ENCODE peak calls at places on chromosomes 12 and 14, in five cellular contexts. Z is upper lobe of right lung, E is body of pancreas, P is BE2C, H is pancreas. T is an unnamed sample. For H3K4me1, the result is how much of the 10 kb centered on the place peaks cover.

GRCh38 chr14:54776361-54777001 is 126.1 kb downstream of the GCH1 start:
- DNase-seq in Z (peak), E (no peak), P (peak), H (no peak), T (peak)

GRCh38 chr14:32332415-32333116 is 3.5 kb downstream of the AKAP6 start:
- DNase-seq in Z (no peak), E (no peak), P (no peak), H (no peak), T (no peak)

GRCh38 chr14:89469210-89470198 is 52.5 kb upstream of the FOXN3 start:
- DNase-seq in Z (no peak), E (no peak), P (no peak), H (no peak), T (no peak)

GRCh38 chr14:30620178-30620577 is 1.9 kb upstream of the SCFD1 start:
- DNase-seq in Z (no peak), E (no peak), P (no peak), H (no peak), T (no peak)

GRCh38 chr14:75476274-75476995 is 45.8 kb upstream of the BATF start:
- DNase-seq in Z (peak), E (no peak), P (no peak), H (no peak), T (no peak)

GRCh38 chr12:6272300-6273208 is 37.9 kb upstream of the PLEKHG6 start:
- DNase-seq in Z (peak), E (no peak), P (no peak), H (no peak), T (no peak)

GRCh38 chr12:93922583-93923006 is 225.8 kb upstream of the PLXNC1 start:
- DNase-seq in Z (no peak), E (no peak), P (no peak), H (no peak), T (no peak)

GRCh38 chr12:88227871-88228270 is 85.8 kb downstream of the TMTC3 start:
- DNase-seq in Z (no peak), E (no peak), P (no peak), H (no peak), T (no peak)

GRCh38 chr12:105106621-105107020 is 910 bp upstream of the WASHC4 start:
- DNase-seq in Z (no peak), E (no peak), P (no peak), H (no peak), T (no peak)

GRCh38 chr12:42705863-42706262 is 116.3 kb upstream of the PRICKLE1 start:
- DNase-seq in Z (no peak), E (peak), P (peak), H (peak), T (no peak)

GRCh38 chr12:43835656-43836454 is at the start of gene TMEM117:
- DNase-seq in Z (peak), E (peak), P (peak), H (peak), T (peak)

GRCh38 chr12:100141998-100142850 is 450 bp downstream of the BLTP3B start:
- DNase-seq in Z (peak), E (peak), P (peak), H (peak), T (peak)

GRCh38 chr12:65313704-65314317 is 35.3 kb downstream of the MSRB3 start:
- DNase-seq in Z (no peak), E (no peak), P (no peak), H (no peak), T (no peak)

GRCh38 chr12:88062464-88062863 is 33.3 kb upstream of the C12orf50 start:
- DNase-seq in Z (no peak), E (no peak), P (no peak), H (no peak), T (no peak)

GRCh38 chr12:50314629-50315312 is 31.5 kb upstream of the LIMA1 start:
- DNase-seq in Z (no peak), E (no peak), P (peak), H (no peak), T (no peak)

GRCh38 chr12:42450248-42450647 is 124.3 kb downstream of the PPHLN1 start:
- DNase-seq in Z (no peak), E (no peak), P (no peak), H (no peak), T (no peak)

GRCh38 chr12:122062832-122063690 is 15.5 kb upstream of the MLXIP start:
- DNase-seq in Z (no peak), E (peak), P (peak), H (peak), T (no peak)

GRCh38 chr14:24630087-24630871 is 3.7 kb downstream of the GZMB start:
- DNase-seq in Z (no peak), E (no peak), P (no peak), H (no peak), T (no peak)

GRCh38 chr12:113334786-113335539 is at the start of gene SLC8B1:
- DNase-seq in Z (peak), E (peak), P (peak), H (peak), T (peak)

GRCh38 chr12:28611115-28611435 is 420.8 kb downstream of the CCDC91 start:
- DNase-seq in Z (no peak), E (no peak), P (no peak), H (no peak), T (no peak)

GRCh38 chr14:92922883-92923743 is at the start of gene CHGA:
- DNase-seq in Z (peak), E (peak), P (peak), H (peak), T (peak)

GRCh38 chr14:35444104-35444503 is 39.6 kb upstream of the NFKBIA start:
- DNase-seq in Z (no peak), E (no peak), P (no peak), H (no peak), T (no peak)

DNA sequence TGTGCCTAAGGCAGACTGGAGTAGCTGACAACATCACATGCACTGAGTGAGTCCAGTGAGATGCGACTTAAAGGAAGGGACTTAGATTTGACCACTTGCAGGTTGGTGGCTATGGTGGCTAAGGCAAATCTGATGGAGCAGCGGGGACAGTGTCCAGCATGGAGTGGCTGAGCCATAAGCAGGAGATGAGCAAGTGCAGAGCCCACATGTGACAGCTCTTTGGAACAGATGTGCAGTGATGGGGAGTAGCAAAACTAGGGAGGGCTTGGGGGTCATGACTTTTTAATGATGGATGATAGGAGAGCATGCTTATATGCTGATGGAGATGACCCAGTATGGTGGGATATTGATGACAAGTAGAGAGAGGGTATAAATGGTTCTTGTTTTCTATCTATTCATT is 80.2 kb downstream of the PELI2 start:
- DNase-seq in Z (no peak), E (no peak), P (no peak), H (no peak), T (no peak)
- H3K4me1 ChIP-seq in Z (under half), E (half or more), P (under half), H (under half), T (under half)

DNA sequence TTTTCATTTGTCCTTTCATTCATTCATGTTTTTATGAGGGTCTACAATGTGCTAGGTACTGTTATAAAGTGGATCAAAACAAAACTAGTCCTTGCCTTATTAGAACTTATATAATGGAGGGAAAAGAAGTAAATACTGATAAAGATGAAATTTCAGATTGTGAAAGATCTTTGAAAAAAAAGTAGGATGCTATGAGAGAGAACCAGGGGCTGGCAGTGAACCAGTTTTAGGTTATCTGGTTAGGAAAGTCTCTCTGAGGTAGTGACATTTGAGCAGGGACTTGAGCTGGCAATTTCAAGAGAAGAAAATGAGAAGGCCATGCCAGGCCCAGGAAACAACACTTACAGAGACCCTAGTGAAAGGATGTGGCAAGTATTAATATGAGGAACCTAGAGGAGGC is 57.3 kb upstream of the E2F7 start:
- DNase-seq in Z (no peak), E (no peak), P (no peak), H (no peak), T (no peak)
- H3K4me1 ChIP-seq in Z (under half), E (under half), P (under half), H (under half), T (under half)

GRCh38 chr12:96375173-96375572 is 25.1 kb downstream of the CDK17 start:
- DNase-seq in Z (no peak), E (no peak), P (no peak), H (no peak), T (no peak)

GRCh38 chr12:96375841-96376249 is 24.4 kb downstream of the CDK17 start:
- DNase-seq in Z (no peak), E (no peak), P (no peak), H (no peak), T (no peak)

GRCh38 chr12:96383371-96383770 is 16.9 kb downstream of the CDK17 start:
- DNase-seq in Z (no peak), E (no peak), P (no peak), H (no peak), T (no peak)

GRCh38 chr12:96376865-96377264 is 23.4 kb downstream of the CDK17 start:
- DNase-seq in Z (no peak), E (no peak), P (no peak), H (no peak), T (no peak)

DNA sequence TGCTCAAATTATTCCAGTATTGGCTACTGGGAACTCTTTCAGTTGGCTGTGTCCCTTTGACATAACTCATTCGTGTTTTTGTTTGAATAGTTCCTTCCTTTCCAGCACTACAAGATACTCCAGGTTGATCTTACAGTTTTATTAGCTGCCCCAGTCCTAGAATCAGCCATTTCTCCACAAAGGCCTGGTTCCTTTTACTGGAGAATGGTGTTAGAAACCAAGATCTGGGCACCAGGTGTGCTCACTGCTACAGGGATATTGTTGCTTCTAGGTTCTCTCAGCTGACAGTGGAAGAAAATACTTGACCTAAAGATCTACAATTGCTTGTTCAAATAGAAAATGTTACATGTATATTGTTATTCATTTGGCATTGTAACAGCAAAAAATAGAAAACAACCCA is 21.9 kb downstream of the CDK17 start:
- DNase-seq in Z (no peak), E (no peak), P (no peak), H (no peak), T (no peak)
- H3K4me1 ChIP-seq in Z (under half), E (under half), P (under half), H (under half), T (half or more)

DNA sequence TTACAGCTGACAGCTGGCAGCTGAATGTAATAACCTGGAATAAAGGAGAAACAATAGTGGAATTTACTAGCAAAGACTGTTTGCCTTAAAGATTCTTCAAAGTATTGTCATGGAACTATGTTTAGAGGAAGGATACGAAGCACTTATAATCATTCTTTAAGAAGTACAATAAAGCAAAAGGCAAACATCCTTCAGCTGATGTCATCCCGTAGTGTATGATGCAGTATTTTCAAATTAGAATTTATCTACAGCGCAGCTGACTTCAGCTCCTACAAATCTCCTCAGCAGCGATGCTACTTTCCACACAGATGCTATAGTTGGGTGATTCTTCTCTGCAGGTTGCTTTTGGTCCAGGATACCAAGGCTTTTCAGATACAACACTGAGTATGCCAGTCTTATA is 31.5 kb downstream of the CLEC1A start:
- DNase-seq in Z (no peak), E (no peak), P (no peak), H (no peak), T (no peak)
- H3K4me1 ChIP-seq in Z (under half), E (under half), P (under half), H (under half), T (under half)

DNA sequence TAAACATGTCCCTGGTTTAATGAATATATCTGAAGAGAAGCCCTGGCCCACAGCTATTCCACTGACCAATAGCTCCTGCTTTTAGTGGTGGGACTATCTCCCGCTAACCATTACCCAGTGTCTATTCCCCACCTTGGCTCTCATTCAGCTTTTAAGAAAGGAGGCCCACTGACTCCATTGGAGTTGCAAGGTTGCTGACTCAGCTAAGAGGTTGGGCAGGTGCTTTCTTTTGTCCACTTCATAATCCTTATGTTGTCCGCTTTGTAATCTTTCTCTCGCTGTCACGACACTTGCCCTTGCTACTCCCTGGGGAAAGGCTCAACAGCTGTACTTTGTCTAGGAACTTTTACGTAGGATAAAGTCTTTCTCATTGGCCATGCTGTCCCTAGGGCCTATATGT is 453.4 kb upstream of the CCDC196 start:
- DNase-seq in Z (no peak), E (no peak), P (no peak), H (no peak), T (no peak)
- H3K4me1 ChIP-seq in Z (under half), E (under half), P (under half), H (under half), T (under half)

DNA sequence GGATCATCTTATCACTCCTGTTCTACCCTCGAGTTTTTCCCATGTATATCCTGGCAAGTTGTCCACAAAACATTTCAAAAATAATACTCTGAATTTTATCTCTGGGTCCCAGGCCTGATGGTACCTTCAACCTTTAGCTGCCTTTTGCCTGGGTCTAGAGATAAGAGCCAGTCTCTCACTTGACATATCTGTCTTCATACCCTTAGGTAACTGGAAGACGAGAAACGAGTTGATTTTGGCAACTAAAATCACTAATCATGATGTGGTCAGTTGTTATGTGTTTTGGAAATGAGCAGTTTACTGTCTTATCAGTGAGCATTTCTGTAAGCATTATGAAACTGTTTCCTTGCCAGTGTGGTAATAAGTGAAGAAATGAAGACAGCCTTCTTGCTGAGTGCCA is 6.3 kb downstream of the RNF10 start:
- DNase-seq in Z (no peak), E (no peak), P (no peak), H (no peak), T (no peak)
- H3K4me1 ChIP-seq in Z (half or more), E (half or more), P (under half), H (half or more), T (half or more)

DNA sequence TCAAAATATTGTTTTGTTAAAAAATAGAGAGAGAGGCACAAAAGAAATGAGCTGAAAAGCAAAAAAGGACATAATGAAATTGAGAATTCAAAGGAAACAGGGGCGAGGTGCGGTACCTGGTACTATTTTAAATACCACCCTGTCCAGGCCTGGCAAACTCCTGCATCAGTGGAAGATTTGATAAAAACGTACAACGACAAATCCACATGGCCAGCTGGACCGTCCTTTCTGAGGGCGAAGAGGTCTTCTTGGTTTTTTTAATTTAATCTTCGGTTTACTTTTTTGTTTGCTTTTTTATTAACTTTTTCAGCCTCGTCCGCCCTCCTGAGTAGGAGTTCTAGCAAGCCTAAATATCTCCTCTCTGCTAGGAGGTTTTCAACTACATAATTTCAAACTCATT is 11.9 kb downstream of the BCL11B start:
- DNase-seq in Z (no peak), E (no peak), P (no peak), H (no peak), T (no peak)
- H3K4me1 ChIP-seq in Z (under half), E (under half), P (under half), H (under half), T (half or more)

GRCh38 chr14:21097616-21098133 is 780 bp downstream of the ZNF219 start:
- DNase-seq in Z (no peak), E (peak), P (no peak), H (no peak), T (no peak)

GRCh38 chr14:21098134-21098891 is at the start of gene ZNF219:
- DNase-seq in Z (peak), E (peak), P (peak), H (peak), T (peak)

GRCh38 chr14:21095430-21096205 is 2.8 kb downstream of the ZNF219 start:
- DNase-seq in Z (no peak), E (no peak), P (no peak), H (no peak), T (no peak)

GRCh38 chr14:21096889-21097615 is 1.4 kb downstream of the ZNF219 start:
- DNase-seq in Z (no peak), E (no peak), P (no peak), H (no peak), T (no peak)

GRCh38 chr14:21096438-21096837 is 2.0 kb downstream of the ZNF219 start:
- DNase-seq in Z (no peak), E (no peak), P (no peak), H (no peak), T (no peak)
- H3K4me1 ChIP-seq in Z (under half), E (under half), P (under half), H (under half), T (under half)

GRCh38 chr12:46265102-46265501 is 3.7 kb downstream of the SLC38A1 start:
- DNase-seq in Z (no peak), E (no peak), P (no peak), H (no peak), T (no peak)
- H3K4me1 ChIP-seq in Z (under half), E (half or more), P (under half), H (under half), T (half or more)

DNA sequence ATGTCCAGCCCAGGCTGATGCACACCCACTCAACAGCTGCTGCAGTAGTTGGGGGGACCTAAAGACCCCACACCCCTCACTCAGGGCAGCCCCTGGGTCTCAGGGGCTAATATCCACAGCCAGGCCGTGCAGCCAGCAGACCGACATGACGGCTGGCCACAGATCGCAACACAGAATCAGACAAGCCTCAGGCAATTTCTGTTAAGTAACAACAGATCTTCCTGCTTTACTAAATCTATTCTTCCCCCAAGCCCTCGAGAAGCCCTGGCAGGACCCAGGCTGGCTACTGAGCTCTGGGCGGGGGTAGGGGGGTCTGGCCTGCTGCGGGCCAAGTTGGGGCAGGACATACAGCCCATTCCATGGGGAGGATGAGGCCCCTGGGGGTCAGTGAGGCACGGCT is 28.0 kb upstream of the NUDT14 start:
- DNase-seq in Z (no peak), E (no peak), P (peak), H (no peak), T (no peak)
- H3K4me1 ChIP-seq in Z (under half), E (under half), P (under half), H (under half), T (under half)